ENCODE peak calls at places on chromosomes 13 and 19, in five cellular contexts. B is stimulated activated CD4-positive, alpha-beta T cell treated with anti-CD3 and anti-CD28 coated beads, Interleukin-1b, Interleukin-23, amount 100 ng/mL, for 1 hour; O is GM20000; I is NCI-H526 treated with DMSO at 0.1 percent for 48 hours; Z is SK-N-SH. Y is an unnamed sample.

GRCh38 chr13:101728021-101728420 is 275.5 kb downstream of the ITGBL1 start:
- DNase-seq in B (no peak), O (no peak), I (no peak), Z (no peak), Y (no peak)

GRCh38 chr19:54114340-54114826 is 1.1 kb downstream of the TFPT start:
- DNase-seq in B (no peak), O (peak; percentile 71), I (no peak), Z (peak; percentile 52), Y (no peak)

GRCh38 chr13:38348890-38349289 is 761 bp upstream of the UFM1 start:
- DNase-seq in B (no peak), O (no peak), I (no peak), Z (no peak), Y (no peak)

GRCh38 chr13:113845723-113846638 is 17.9 kb downstream of the GAS6 start:
- DNase-seq in B (no peak), O (no peak), I (no peak), Z (no peak), Y (no peak)

GRCh38 chr13:94419304-94419943 is 60.1 kb downstream of the DCT start:
- DNase-seq in B (no peak), O (no peak), I (no peak), Z (no peak), Y (no peak)

GRCh38 chr13:24834902-24835510 is 71.0 kb downstream of the RNF17 start:
- DNase-seq in B (no peak), O (no peak), I (no peak), Z (no peak), Y (no peak)

GRCh38 chr19:49690656-49691242 is at the start of gene CPT1C:
- DNase-seq in B (no peak), O (no peak), I (peak; percentile 80), Z (peak; percentile 96), Y (no peak)

GRCh38 chr19:10762656-10763055 is 44.8 kb downstream of the DNM2 start:
- DNase-seq in B (no peak), O (no peak), I (no peak), Z (no peak), Y (no peak)

GRCh38 chr13:98738213-98738612 is 14.3 kb downstream of the SLC15A1 start:
- DNase-seq in B (no peak), O (no peak), I (no peak), Z (no peak), Y (no peak)

GRCh38 chr19:43984687-43985000 is 656 bp downstream of the ZNF155 start:
- DNase-seq in B (no peak), O (no peak), I (no peak), Z (peak; percentile 41), Y (no peak)

GRCh38 chr19:37551123-37551993 is 43.2 kb downstream of the ZNF571 start:
- DNase-seq in B (peak; percentile 4), O (peak; percentile 91), I (no peak), Z (peak; percentile 95), Y (no peak)

GRCh38 chr13:113669871-113670341 is 2.9 kb downstream of the GRK1 start:
- DNase-seq in B (no peak), O (no peak), I (no peak), Z (no peak), Y (no peak)

GRCh38 chr13:99230991-99231390 is 27.2 kb downstream of the GPR18 start:
- DNase-seq in B (no peak), O (no peak), I (no peak), Z (no peak), Y (no peak)

GRCh38 chr19:2624537-2625091 is 77.9 kb downstream of the GNG7 start:
- DNase-seq in B (no peak), O (peak; percentile 55), I (no peak), Z (peak; percentile 53), Y (no peak)

GRCh38 chr19:33403221-33403972 is 29.9 kb downstream of the CEBPG start:
- DNase-seq in B (no peak), O (no peak), I (no peak), Z (peak; percentile 29), Y (no peak)

GRCh38 chr19:7533281-7533819 is 2.2 kb upstream of the PNPLA6 start:
- DNase-seq in B (no peak), O (no peak), I (no peak), Z (no peak), Y (no peak)

GRCh38 chr13:74465279-74465678 is 331.1 kb upstream of the KLF12 start:
- DNase-seq in B (no peak), O (no peak), I (no peak), Z (no peak), Y (no peak)

GRCh38 chr13:29991343-29991742 is 140.9 kb upstream of the UBL3 start:
- DNase-seq in B (no peak), O (no peak), I (no peak), Z (no peak), Y (no peak)

GRCh38 chr19:3292958-3293529 is 68.6 kb downstream of the CELF5 start:
- DNase-seq in B (no peak), O (no peak), I (no peak), Z (peak; percentile 10), Y (no peak)

GRCh38 chr13:113831061-113831460 is 32.8 kb downstream of the GAS6 start:
- DNase-seq in B (no peak), O (no peak), I (no peak), Z (no peak), Y (no peak)

GRCh38 chr19:47247308-47247990 is 8.9 kb upstream of the CCDC9 start:
- DNase-seq in B (peak; percentile 76), O (peak; percentile 72), I (no peak), Z (peak; percentile 74), Y (no peak)

GRCh38 chr13:24688111-24688510 is 7.9 kb downstream of the ATP12A start:
- DNase-seq in B (no peak), O (no peak), I (no peak), Z (no peak), Y (no peak)

GRCh38 chr13:114145722-114146121 is 13.3 kb upstream of the RASA3 start:
- DNase-seq in B (no peak), O (no peak), I (no peak), Z (no peak), Y (no peak)

GRCh38 chr19:6204212-6204611 is 68.7 kb downstream of the ACSBG2 start:
- DNase-seq in B (no peak), O (no peak), I (no peak), Z (no peak), Y (no peak)

GRCh38 chr19:37979547-37980082 is 72.6 kb downstream of the SIPA1L3 start:
- DNase-seq in B (no peak), O (no peak), I (peak; percentile 51), Z (peak; percentile 28), Y (no peak)

Y was measured in cortex of kidney.